ENCODE peak calls at places on chromosomes 6 and 20, in nine cellular contexts. One of them, this sample, is unnamed.

GRCh38 chr6:2579789-2580570 is 170.7 kb downstream of the MYLK4 start:
- DNase-seq in AG10803: no peak
- DNase-seq in IMR-90: no peak
- DNase-seq in cardiac fibroblast: peak; percentile 33
- DNase-seq in GM12865: no peak
- DNase-seq in OCI-LY7: no peak
- DNase-seq in astrocyte: no peak
- DNase-seq in GM23338: no peak
- DNase-seq in mammary epithelial cell: no peak
- DNase-seq in this sample: no peak

GRCh38 chr6:21598662-21599061 is 5.1 kb downstream of the SOX4 start:
- DNase-seq in AG10803: no peak
- DNase-seq in IMR-90: no peak
- DNase-seq in cardiac fibroblast: peak; percentile 34
- DNase-seq in GM12865: no peak
- DNase-seq in OCI-LY7: peak; percentile 28
- DNase-seq in astrocyte: peak; percentile 50
- DNase-seq in GM23338: peak; percentile 56
- DNase-seq in mammary epithelial cell: peak; percentile 26
- DNase-seq in this sample: no peak

GRCh38 chr6:107646176-107646575 is 156.3 kb downstream of the SOBP start:
- DNase-seq in AG10803: peak; percentile 46
- DNase-seq in IMR-90: no peak
- DNase-seq in cardiac fibroblast: peak; percentile 70
- DNase-seq in GM12865: no peak
- DNase-seq in OCI-LY7: no peak
- DNase-seq in astrocyte: no peak
- DNase-seq in GM23338: no peak
- DNase-seq in mammary epithelial cell: no peak
- DNase-seq in this sample: no peak

GRCh38 chr6:10146723-10147451 is 268.0 kb downstream of the TFAP2A start:
- DNase-seq in AG10803: peak; percentile 13
- DNase-seq in IMR-90: peak; percentile 8
- DNase-seq in cardiac fibroblast: peak; percentile 31
- DNase-seq in GM12865: peak; percentile 76
- DNase-seq in OCI-LY7: peak; percentile 51
- DNase-seq in astrocyte: peak; percentile 5
- DNase-seq in GM23338: peak; percentile 84
- DNase-seq in mammary epithelial cell: peak; percentile 46
- DNase-seq in this sample: peak; percentile 23

GRCh38 chr20:57080796-57081195 is 185.6 kb downstream of the BMP7 start:
- DNase-seq in AG10803: peak; percentile 68
- DNase-seq in IMR-90: no peak
- DNase-seq in cardiac fibroblast: no peak
- DNase-seq in GM12865: no peak
- DNase-seq in OCI-LY7: no peak
- DNase-seq in astrocyte: no peak
- DNase-seq in GM23338: no peak
- DNase-seq in mammary epithelial cell: peak; percentile 33
- DNase-seq in this sample: no peak

GRCh38 chr6:44147256-44147655 is 11.4 kb upstream of the CAPN11 start:
- DNase-seq in AG10803: no peak
- DNase-seq in IMR-90: no peak
- DNase-seq in cardiac fibroblast: no peak
- DNase-seq in GM12865: no peak
- DNase-seq in OCI-LY7: no peak
- DNase-seq in astrocyte: no peak
- DNase-seq in GM23338: no peak
- DNase-seq in mammary epithelial cell: no peak
- DNase-seq in this sample: no peak

GRCh38 chr20:14477125-14477524 is 139.7 kb upstream of the FLRT3 start:
- DNase-seq in AG10803: peak; percentile 56
- DNase-seq in IMR-90: peak; percentile 73
- DNase-seq in cardiac fibroblast: peak; percentile 14
- DNase-seq in GM12865: no peak
- DNase-seq in OCI-LY7: no peak
- DNase-seq in astrocyte: no peak
- DNase-seq in GM23338: no peak
- DNase-seq in mammary epithelial cell: peak; percentile 73
- DNase-seq in this sample: no peak

GRCh38 chr6:145336119-145336518 is 399.2 kb downstream of the EPM2A start:
- DNase-seq in AG10803: no peak
- DNase-seq in IMR-90: no peak
- DNase-seq in cardiac fibroblast: no peak
- DNase-seq in GM12865: no peak
- DNase-seq in OCI-LY7: no peak
- DNase-seq in astrocyte: no peak
- DNase-seq in GM23338: no peak
- DNase-seq in mammary epithelial cell: no peak
- DNase-seq in this sample: no peak

GRCh38 chr20:49851991-49852390 is 39.4 kb downstream of the SLC9A8 start:
- DNase-seq in AG10803: no peak
- DNase-seq in IMR-90: no peak
- DNase-seq in cardiac fibroblast: no peak
- DNase-seq in GM12865: no peak
- DNase-seq in OCI-LY7: no peak
- DNase-seq in astrocyte: no peak
- DNase-seq in GM23338: no peak
- DNase-seq in mammary epithelial cell: no peak
- DNase-seq in this sample: no peak

GRCh38 chr6:158758464-158758863 is 60.7 kb downstream of the EZR start:
- DNase-seq in AG10803: no peak
- DNase-seq in IMR-90: peak; percentile 45
- DNase-seq in cardiac fibroblast: peak; percentile 19
- DNase-seq in GM12865: no peak
- DNase-seq in OCI-LY7: no peak
- DNase-seq in astrocyte: no peak
- DNase-seq in GM23338: peak; percentile 72
- DNase-seq in mammary epithelial cell: no peak
- DNase-seq in this sample: no peak

GRCh38 chr20:41245086-41245707 is 72.3 kb downstream of the ZHX3 start:
- DNase-seq in AG10803: peak; percentile 34
- DNase-seq in IMR-90: peak; percentile 42
- DNase-seq in cardiac fibroblast: peak; percentile 65
- DNase-seq in GM12865: peak; percentile 4
- DNase-seq in OCI-LY7: no peak
- DNase-seq in astrocyte: no peak
- DNase-seq in GM23338: peak; percentile 77
- DNase-seq in mammary epithelial cell: no peak
- DNase-seq in this sample: no peak

DNA sequence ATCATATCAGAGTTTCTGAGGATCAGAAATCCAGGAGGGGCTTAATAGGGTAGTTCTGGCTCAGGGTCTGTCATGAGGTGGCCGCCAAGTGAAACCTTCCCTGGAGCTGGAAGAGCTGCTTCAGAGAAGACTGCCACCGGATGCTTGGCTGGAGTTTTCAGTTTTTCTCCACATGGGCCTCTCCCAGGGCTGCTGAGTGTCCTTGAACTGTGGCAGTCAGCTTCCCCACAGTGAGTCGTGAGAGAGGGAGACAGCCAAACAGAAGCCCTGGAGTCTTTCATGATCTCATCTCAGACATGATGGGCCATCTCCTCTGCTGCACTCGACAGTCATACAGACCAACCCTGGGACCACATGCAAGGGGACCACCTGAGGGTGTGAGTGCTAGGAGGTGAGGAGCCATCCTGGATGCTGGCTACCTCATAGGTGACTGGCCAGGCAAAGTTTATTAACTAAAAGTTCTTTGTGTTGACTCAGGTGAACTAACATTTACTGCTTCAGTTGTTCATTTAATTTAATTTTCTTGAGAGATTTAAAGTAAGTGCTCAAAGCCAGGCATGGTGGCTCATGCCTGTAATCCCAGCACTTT is 71.5 kb downstream of the SHLD1 start:
- DNase-seq in AG10803: no peak
- DNase-seq in IMR-90: peak; percentile 22
- DNase-seq in cardiac fibroblast: no peak
- DNase-seq in GM12865: no peak
- DNase-seq in OCI-LY7: no peak
- DNase-seq in astrocyte: no peak
- DNase-seq in GM23338: no peak
- DNase-seq in mammary epithelial cell: no peak
- DNase-seq in this sample: no peak
- H3K4me3 ChIP-seq in AG10803: no peak overlapping the region
- H3K4me3 ChIP-seq in IMR-90: no peak overlapping the region
- H3K4me3 ChIP-seq in cardiac fibroblast: no peak overlapping the region
- H3K4me3 ChIP-seq in GM12865: no peak overlapping the region
- H3K4me3 ChIP-seq in OCI-LY7: no peak overlapping the region
- H3K4me3 ChIP-seq in astrocyte: no peak overlapping the region
- H3K4me3 ChIP-seq in GM23338: no peak overlapping the region
- H3K4me3 ChIP-seq in mammary epithelial cell: no peak overlapping the region
- H3K4me3 ChIP-seq in this sample: no peak overlapping the region

GRCh38 chr6:52020961-52021570 is 66.3 kb downstream of the PKHD1 start:
- DNase-seq in AG10803: peak; percentile 33
- DNase-seq in IMR-90: peak; percentile 34
- DNase-seq in cardiac fibroblast: peak; percentile 41
- DNase-seq in GM12865: peak; percentile 30
- DNase-seq in OCI-LY7: peak; percentile 53
- DNase-seq in astrocyte: no peak
- DNase-seq in GM23338: peak; percentile 53
- DNase-seq in mammary epithelial cell: peak; percentile 10
- DNase-seq in this sample: peak; percentile 9

GRCh38 chr6:52022675-52023074 is 64.7 kb downstream of the PKHD1 start:
- DNase-seq in AG10803: no peak
- DNase-seq in IMR-90: no peak
- DNase-seq in cardiac fibroblast: no peak
- DNase-seq in GM12865: no peak
- DNase-seq in OCI-LY7: no peak
- DNase-seq in astrocyte: no peak
- DNase-seq in GM23338: no peak
- DNase-seq in mammary epithelial cell: no peak
- DNase-seq in this sample: no peak

GRCh38 chr6:52019851-52020250 is 67.6 kb downstream of the PKHD1 start:
- DNase-seq in AG10803: no peak
- DNase-seq in IMR-90: no peak
- DNase-seq in cardiac fibroblast: no peak
- DNase-seq in GM12865: no peak
- DNase-seq in OCI-LY7: no peak
- DNase-seq in astrocyte: no peak
- DNase-seq in GM23338: no peak
- DNase-seq in mammary epithelial cell: no peak
- DNase-seq in this sample: no peak

GRCh38 chr6:52027699-52028098 is 59.7 kb downstream of the PKHD1 start:
- DNase-seq in AG10803: no peak
- DNase-seq in IMR-90: no peak
- DNase-seq in cardiac fibroblast: no peak
- DNase-seq in GM12865: no peak
- DNase-seq in OCI-LY7: no peak
- DNase-seq in astrocyte: no peak
- DNase-seq in GM23338: no peak
- DNase-seq in mammary epithelial cell: no peak
- DNase-seq in this sample: no peak

DNA sequence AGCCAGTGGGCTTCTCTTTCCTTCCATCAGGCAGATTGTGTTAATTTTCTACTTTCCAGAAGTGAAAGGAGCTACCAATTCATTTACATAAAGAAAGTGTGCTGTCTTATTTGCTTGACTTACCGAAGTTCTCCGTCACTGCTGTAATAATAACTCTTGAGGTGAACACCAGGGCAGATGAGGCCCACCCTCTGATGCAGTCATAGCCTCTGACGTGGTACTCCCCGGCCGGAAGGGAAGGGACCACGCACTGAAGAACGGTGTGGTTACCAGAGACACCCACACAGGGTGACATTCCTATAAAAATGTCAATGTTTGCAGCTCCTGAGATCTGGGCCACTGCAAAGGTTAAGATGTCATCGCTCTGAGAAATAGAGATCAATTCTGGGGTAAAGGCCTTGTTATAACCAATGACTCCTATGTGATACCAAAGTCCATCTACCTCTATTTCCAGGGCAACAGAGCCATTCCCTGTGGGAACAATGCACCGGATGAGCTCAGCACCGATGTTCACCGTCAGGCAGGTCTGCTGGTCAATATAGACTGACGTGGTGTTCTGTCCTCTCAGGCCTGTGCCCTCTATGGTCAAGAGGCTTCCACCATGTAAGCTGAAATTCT is 62.9 kb downstream of the PKHD1 start:
- DNase-seq in AG10803: no peak
- DNase-seq in IMR-90: no peak
- DNase-seq in cardiac fibroblast: no peak
- DNase-seq in GM12865: no peak
- DNase-seq in OCI-LY7: no peak
- DNase-seq in astrocyte: no peak
- DNase-seq in GM23338: no peak
- DNase-seq in mammary epithelial cell: no peak
- DNase-seq in this sample: no peak
- H3K4me3 ChIP-seq in AG10803: no peak overlapping the region
- H3K4me3 ChIP-seq in IMR-90: no peak overlapping the region
- H3K4me3 ChIP-seq in cardiac fibroblast: no peak overlapping the region
- H3K4me3 ChIP-seq in GM12865: no peak overlapping the region
- H3K4me3 ChIP-seq in OCI-LY7: no peak overlapping the region
- H3K4me3 ChIP-seq in astrocyte: no peak overlapping the region
- H3K4me3 ChIP-seq in GM23338: no peak overlapping the region
- H3K4me3 ChIP-seq in mammary epithelial cell: no peak overlapping the region
- H3K4me3 ChIP-seq in this sample: no peak overlapping the region

DNA sequence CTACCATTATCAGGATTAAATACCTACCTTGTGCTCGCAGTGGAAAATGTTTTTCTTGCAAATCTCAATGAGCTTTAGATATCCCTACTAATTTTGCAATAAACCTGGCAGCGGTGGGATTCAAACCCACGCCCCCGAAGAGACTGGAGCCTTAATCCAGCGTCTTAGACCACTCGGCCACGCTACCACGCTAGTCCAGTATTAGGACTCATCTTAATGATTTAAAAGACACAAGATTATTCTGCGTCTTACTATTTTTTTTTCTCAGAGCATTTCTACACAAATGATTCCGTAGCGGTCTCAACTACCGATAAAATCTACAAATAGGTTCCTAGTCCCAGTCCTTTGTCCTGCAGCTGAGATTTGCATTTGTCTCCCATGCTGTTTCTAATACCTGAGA is 35.2 kb upstream of the ZSCAN23 start:
- DNase-seq in AG10803: no peak
- DNase-seq in IMR-90: no peak
- DNase-seq in cardiac fibroblast: no peak
- DNase-seq in GM12865: peak; percentile 11
- DNase-seq in OCI-LY7: no peak
- DNase-seq in astrocyte: no peak
- DNase-seq in GM23338: no peak
- DNase-seq in mammary epithelial cell: no peak
- DNase-seq in this sample: no peak
- H3K4me3 ChIP-seq in AG10803: no peak overlapping the region
- H3K4me3 ChIP-seq in IMR-90: peak overlapping the region; percentile 4
- H3K4me3 ChIP-seq in cardiac fibroblast: no peak overlapping the region
- H3K4me3 ChIP-seq in GM12865: no peak overlapping the region
- H3K4me3 ChIP-seq in OCI-LY7: no peak overlapping the region
- H3K4me3 ChIP-seq in astrocyte: no peak overlapping the region
- H3K4me3 ChIP-seq in GM23338: peak overlapping the region; percentile 50
- H3K4me3 ChIP-seq in mammary epithelial cell: no peak overlapping the region
- H3K4me3 ChIP-seq in this sample: no peak overlapping the region

DNA sequence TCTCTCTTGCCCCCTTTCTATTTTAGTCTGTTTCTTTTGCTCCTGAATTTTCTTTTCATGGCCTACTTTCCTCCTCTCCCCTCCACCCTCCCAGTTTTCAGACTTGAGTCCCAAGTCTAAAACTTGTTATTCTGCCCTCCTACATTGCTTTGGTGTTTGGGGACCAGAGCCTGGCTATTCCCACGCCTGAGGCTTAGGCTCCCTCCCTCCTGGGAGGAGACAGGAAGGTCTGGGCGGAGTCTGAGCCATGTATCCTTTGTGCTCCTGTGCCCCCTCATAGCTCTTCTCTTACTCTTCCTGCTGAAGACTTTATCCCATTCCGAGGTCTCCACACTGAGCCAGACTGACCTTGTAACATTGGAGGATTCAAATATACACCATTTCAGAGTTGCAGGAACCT is 69.5 kb downstream of the DAAM2 start:
- DNase-seq in AG10803: no peak
- DNase-seq in IMR-90: no peak
- DNase-seq in cardiac fibroblast: no peak
- DNase-seq in GM12865: no peak
- DNase-seq in OCI-LY7: no peak
- DNase-seq in astrocyte: no peak
- DNase-seq in GM23338: peak; percentile 26
- DNase-seq in mammary epithelial cell: no peak
- DNase-seq in this sample: no peak
- H3K4me3 ChIP-seq in AG10803: no peak overlapping the region
- H3K4me3 ChIP-seq in IMR-90: no peak overlapping the region
- H3K4me3 ChIP-seq in cardiac fibroblast: no peak overlapping the region
- H3K4me3 ChIP-seq in GM12865: no peak overlapping the region
- H3K4me3 ChIP-seq in OCI-LY7: no peak overlapping the region
- H3K4me3 ChIP-seq in astrocyte: no peak overlapping the region
- H3K4me3 ChIP-seq in GM23338: no peak overlapping the region
- H3K4me3 ChIP-seq in mammary epithelial cell: no peak overlapping the region
- H3K4me3 ChIP-seq in this sample: no peak overlapping the region

This sample was measured in Jurkat, Clone E6-1.